ENCODE peak calls at places on chromosomes 1 and 21, in seven cellular contexts. C is AG04450, P is HL-60, X is heart left ventricle, F is tibial artery, A is fibroblast of lung, D is bronchial epithelial cell. I is an unnamed sample.

GRCh38 chr1:196387766-196388165 is 220.5 kb downstream of the KCNT2 start:
- DNase-seq in C (no peak), P (no peak), X (no peak), F (no peak), A (peak), D (no peak), I (no peak)

GRCh38 chr21:44875341-44875740 is 1.9 kb upstream of the PTTG1IP start:
- DNase-seq in C (no peak), P (peak), X (peak), F (no peak), A (peak), D (peak), I (no peak)

GRCh38 chr1:25771246-25772114 is 28.5 kb upstream of the SELENON start:
- DNase-seq in C (no peak), P (no peak), X (peak), F (no peak), A (peak), D (no peak), I (no peak)

GRCh38 chr21:38831526-38832467 is 26.1 kb downstream of the ETS2 start:
- DNase-seq in C (peak), P (peak), X (peak), F (peak), A (peak), D (peak), I (peak)

GRCh38 chr1:100721502-100722205 is 2.1 kb downstream of the VCAM1 start:
- DNase-seq in C (peak), P (no peak), X (peak), F (no peak), A (peak), D (peak), I (peak)

GRCh38 chr1:43121251-43121650 is 50.8 kb downstream of the EBNA1BP2 start:
- DNase-seq in C (no peak), P (no peak), X (no peak), F (no peak), A (no peak), D (peak), I (no peak)

GRCh38 chr1:41612953-41613352 is 128.5 kb upstream of the EDN2 start:
- DNase-seq in C (no peak), P (no peak), X (no peak), F (peak), A (no peak), D (no peak), I (no peak)

GRCh38 chr1:27392778-27393635 is 585 bp downstream of the GPR3 start:
- DNase-seq in C (no peak), P (no peak), X (no peak), F (no peak), A (no peak), D (no peak), I (no peak)

GRCh38 chr1:198167436-198167934 is 10.7 kb downstream of the NEK7 start:
- DNase-seq in C (no peak), P (no peak), X (peak), F (no peak), A (peak), D (peak), I (no peak)

GRCh38 chr21:18529253-18529652 is 125.7 kb upstream of the TMPRSS15 start:
- DNase-seq in C (no peak), P (no peak), X (no peak), F (no peak), A (peak), D (peak), I (peak)

GRCh38 chr1:23809751-23810171 is 9.2 kb upstream of the GALE start:
- DNase-seq in C (no peak), P (peak), X (peak), F (peak), A (peak), D (peak), I (no peak)

GRCh38 chr1:1955651-1956094 is 36.6 kb upstream of the TMEM52 start:
- DNase-seq in C (no peak), P (no peak), X (no peak), F (no peak), A (no peak), D (no peak), I (no peak)

GRCh38 chr1:24007079-24007478 is 27.0 kb upstream of the SRSF10 start:
- DNase-seq in C (no peak), P (no peak), X (no peak), F (no peak), A (no peak), D (no peak), I (no peak)

GRCh38 chr1:235369802-235370201 is 2.6 kb downstream of the TBCE start:
- DNase-seq in C (no peak), P (no peak), X (no peak), F (no peak), A (no peak), D (no peak), I (no peak)

GRCh38 chr1:235368428-235368827 is 1.2 kb downstream of the TBCE start:
- DNase-seq in C (no peak), P (no peak), X (no peak), F (no peak), A (no peak), D (no peak), I (no peak)

GRCh38 chr1:235366286-235366685 is 941 bp upstream of the TBCE start:
- DNase-seq in C (no peak), P (no peak), X (no peak), F (no peak), A (no peak), D (no peak), I (no peak)

DNA sequence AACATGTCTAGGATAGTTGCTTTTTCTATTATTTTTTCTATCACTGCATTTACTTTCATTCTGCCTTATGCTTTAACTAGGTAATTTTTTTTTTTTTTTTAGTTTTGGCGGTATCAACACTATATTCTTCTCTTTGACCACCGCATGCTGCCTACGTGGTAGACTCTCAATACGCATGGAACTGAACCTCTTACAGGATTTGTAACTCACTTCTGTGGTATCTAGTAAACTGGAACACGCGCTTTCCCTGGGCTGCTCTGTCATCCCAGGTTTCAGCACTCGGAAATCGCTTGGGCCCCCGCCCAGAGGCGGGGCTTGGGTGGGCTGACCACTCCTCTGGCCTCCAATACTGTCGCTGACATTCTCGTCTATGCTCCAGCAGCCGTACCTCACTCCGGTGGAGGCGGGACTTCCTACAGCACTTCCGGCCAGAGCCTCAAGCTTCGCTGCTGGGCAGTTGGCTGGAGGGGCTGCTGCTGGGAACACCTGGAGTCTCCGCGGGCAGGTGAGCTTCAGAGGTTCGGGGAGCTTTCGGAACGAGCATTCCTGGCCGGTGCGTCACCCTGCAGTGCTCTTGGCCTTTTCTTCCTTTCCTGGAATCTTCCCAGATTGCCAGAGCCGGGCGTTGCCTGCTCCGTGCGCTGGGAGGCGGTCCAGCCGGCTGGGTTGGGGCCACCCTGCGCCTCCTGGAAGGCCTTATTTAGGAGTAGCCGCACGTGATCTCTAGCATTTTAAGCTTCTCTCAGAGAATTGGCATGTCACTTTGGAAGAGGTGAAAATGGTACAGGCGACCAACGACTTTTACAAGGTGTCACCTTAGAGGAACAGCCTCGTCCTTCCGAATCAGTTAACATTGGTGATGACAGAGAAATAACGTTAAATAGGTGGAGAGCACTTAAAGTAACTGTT is at the start of gene TBCE:
- DNase-seq in C (peak), P (peak), X (peak), F (peak), A (peak), D (peak), I (peak)
- TF ChIP-seq CTCF in C (peak), P (no peak), X (no peak), F (peak), A (no peak), D (no peak), I (peak)

GRCh38 chr1:152497273-152497672 is 13.3 kb upstream of the LCE5A start:
- DNase-seq in C (no peak), P (no peak), X (no peak), F (no peak), A (no peak), D (peak), I (no peak)
- TF ChIP-seq CTCF in C (no peak), P (peak), X (no peak), F (no peak), A (peak), D (peak), I (no peak)

GRCh38 chr1:157135646-157136045 is 2.5 kb downstream of the ETV3 start:
- DNase-seq in C (no peak), P (no peak), X (no peak), F (no peak), A (peak), D (peak), I (no peak)
- TF ChIP-seq CTCF in C (no peak), P (no peak), X (no peak), F (no peak), A (no peak), D (no peak), I (no peak)

DNA sequence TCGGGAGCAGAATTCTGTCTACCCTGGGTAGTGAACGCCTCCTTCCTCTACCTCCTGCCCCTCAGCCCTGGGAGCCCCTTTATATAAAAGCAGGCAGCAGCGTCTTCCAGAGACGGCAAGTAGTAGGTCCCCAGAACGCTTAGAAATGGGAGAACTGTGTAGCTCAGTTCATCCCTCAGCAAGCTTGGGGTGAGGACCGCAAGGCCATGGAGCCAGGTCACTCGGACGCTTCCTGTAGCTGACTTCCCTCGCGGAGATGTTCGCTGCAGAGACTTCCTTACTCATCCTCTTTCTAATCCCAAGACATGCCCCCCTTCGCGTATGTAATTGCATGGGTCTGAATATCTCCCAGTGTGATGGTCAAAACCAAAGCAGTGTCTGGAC is 141.4 kb upstream of the COA6 start:
- DNase-seq in C (no peak), P (no peak), X (no peak), F (no peak), A (no peak), D (no peak), I (no peak)
- TF ChIP-seq CTCF in C (no peak), P (no peak), X (no peak), F (no peak), A (no peak), D (no peak), I (no peak)

GRCh38 chr1:112744019-112744578 is 29.0 kb upstream of the PPM1J start:
- DNase-seq in C (no peak), P (no peak), X (peak), F (no peak), A (peak), D (peak), I (no peak)
- TF ChIP-seq CTCF in C (peak), P (no peak), X (no peak), F (no peak), A (peak), D (peak), I (peak)

GRCh38 chr1:152961201-152961891 is 9.1 kb upstream of the SPRR4 start:
- DNase-seq in C (no peak), P (no peak), X (no peak), F (no peak), A (no peak), D (no peak), I (no peak)

GRCh38 chr1:152959801-152960451 is 10.5 kb upstream of the SPRR4 start:
- DNase-seq in C (no peak), P (no peak), X (no peak), F (no peak), A (no peak), D (peak), I (no peak)

GRCh38 chr1:152962876-152963415 is 7.5 kb upstream of the SPRR4 start:
- DNase-seq in C (no peak), P (no peak), X (no peak), F (no peak), A (no peak), D (no peak), I (no peak)

GRCh38 chr1:152959273-152959672 is 11.2 kb upstream of the SPRR4 start:
- DNase-seq in C (no peak), P (no peak), X (no peak), F (no peak), A (no peak), D (no peak), I (no peak)

DNA sequence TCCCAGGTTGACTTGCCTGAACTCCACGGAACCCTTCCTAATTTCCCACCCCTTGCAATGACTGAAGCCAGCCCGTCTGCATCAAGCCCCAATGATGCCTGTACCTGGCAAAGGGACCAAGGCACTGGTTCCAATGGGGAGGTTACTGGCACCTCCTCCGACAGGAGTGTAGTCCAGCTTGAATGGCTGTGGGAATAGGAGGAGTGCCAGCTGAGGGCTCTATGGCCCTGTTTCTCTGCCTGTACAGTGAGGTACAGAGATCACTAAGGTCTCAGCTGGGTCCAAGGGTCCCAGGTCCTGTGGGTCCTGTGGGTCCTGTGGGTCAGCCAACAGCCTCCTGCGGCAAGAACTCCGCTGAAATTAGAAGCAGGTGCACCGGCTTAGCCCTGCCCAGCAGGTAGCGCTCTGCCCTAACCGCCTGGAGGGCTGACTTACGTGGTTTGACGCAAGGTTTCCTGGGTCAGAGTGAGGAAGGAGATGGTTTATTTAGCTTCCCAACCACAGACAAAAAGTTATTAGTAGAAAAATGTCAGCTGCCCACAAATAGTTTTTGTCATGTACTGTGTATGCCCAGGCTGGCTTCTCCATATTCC is 9.9 kb upstream of the SPRR4 start:
- DNase-seq in C (no peak), P (no peak), X (no peak), F (no peak), A (no peak), D (no peak), I (no peak)
- TF ChIP-seq CTCF in C (no peak), P (no peak), X (no peak), F (no peak), A (no peak), D (peak), I (no peak)

DNA sequence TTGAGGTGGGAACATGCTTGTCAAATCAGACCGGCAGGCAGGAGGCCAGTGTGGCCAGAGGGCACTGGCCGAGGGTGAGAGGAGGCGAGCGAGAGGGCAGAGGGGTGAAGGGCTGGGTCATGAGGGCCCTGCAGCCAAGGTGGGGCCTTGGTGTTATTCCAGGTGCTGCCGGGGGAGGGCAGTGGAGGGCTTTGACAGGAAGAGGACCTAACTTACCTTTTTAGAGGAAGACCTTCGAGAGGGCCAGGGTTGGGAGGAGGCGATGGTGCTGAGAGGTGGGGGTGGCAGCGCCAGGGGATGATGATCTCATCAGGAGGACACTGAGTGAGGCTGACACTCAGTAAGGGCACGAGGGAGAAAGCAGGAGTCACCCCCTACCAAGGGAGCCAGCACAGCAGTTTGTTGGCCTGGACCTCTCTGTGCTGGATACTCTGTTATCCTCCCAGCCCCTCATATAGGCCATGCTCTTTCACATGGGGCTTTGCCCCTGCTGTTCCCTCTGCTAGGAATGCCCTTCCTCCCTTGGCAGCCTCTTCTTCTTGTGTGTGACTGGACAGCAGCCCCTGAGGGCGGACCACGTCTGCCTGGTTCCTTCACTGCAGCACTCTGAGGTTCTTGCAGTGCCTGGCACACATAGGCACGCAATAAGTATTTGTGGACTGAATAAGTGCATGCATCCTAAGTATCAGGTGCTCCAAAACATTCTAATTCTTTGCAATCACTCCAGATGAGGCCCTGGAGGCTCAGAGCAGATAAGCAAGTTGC is 7.5 kb upstream of the TTC22 start:
- DNase-seq in C (no peak), P (no peak), X (no peak), F (peak), A (no peak), D (no peak), I (no peak)
- TF ChIP-seq CTCF in C (peak), P (no peak), X (no peak), F (no peak), A (peak), D (peak), I (no peak)

DNA sequence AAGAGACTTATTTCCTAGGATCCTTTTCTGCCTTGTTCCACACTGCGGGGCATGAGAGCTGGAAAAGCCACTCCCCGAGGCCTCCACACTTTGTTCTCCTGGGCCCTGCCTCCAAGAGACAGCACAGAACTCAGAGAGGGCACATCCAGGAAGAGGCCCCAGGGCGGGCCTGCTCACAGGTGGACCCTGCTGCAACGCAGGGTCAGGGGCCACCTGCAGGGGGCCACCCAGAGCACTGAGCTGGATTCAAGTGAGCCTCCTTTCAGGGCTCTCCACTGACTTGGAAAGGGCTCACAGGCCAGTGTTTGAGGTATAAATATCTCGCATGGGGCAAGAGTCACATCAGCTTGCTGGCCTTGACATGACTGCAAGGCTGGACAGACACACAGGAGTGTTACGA is 4.8 kb downstream of the RGS16 start:
- DNase-seq in C (no peak), P (no peak), X (no peak), F (no peak), A (no peak), D (no peak), I (no peak)
- TF ChIP-seq CTCF in C (peak), P (peak), X (no peak), F (no peak), A (peak), D (peak), I (no peak)